ENCODE peak calls at places on chromosomes 2 and 18, in six cellular contexts. W, A, O, L, K and P are unnamed samples.

GRCh38 chr2:27412419-27413152 is 3.2 kb upstream of the PPM1G start:
- DNase-seq in W (no peak), A (no peak), O (no peak), L (no peak), K (no peak), P (no peak)

GRCh38 chr2:75221872-75222271 is 22.6 kb upstream of the TACR1 start:
- DNase-seq in W (no peak), A (no peak), O (peak; percentile 76), L (peak; percentile 44), K (no peak), P (peak; percentile 15)

GRCh38 chr18:48836231-48836805 is 114.4 kb downstream of the SMAD7 start:
- DNase-seq in W (no peak), A (no peak), O (no peak), L (no peak), K (no peak), P (no peak)

GRCh38 chr18:34978533-34978893 is 62.7 kb upstream of the MAPRE2 start:
- DNase-seq in W (no peak), A (no peak), O (no peak), L (no peak), K (no peak), P (no peak)

GRCh38 chr2:15169326-15170038 is 391.7 kb downstream of the NBAS start:
- DNase-seq in W (no peak), A (peak; percentile 90), O (peak; percentile 96), L (peak; percentile 78), K (peak; percentile 35), P (peak; percentile 81)

GRCh38 chr2:136185991-136186771 is 68.2 kb upstream of the CXCR4 start:
- DNase-seq in W (no peak), A (no peak), O (peak; percentile 8), L (no peak), K (no peak), P (no peak)

GRCh38 chr2:19881221-19881620 is 20.6 kb downstream of the TTC32 start:
- DNase-seq in W (no peak), A (no peak), O (no peak), L (no peak), K (peak; percentile 3), P (no peak)

GRCh38 chr2:132752421-132753206 is 82.6 kb upstream of the LYPD1 start:
- DNase-seq in W (no peak), A (no peak), O (no peak), L (no peak), K (no peak), P (no peak)

DNA sequence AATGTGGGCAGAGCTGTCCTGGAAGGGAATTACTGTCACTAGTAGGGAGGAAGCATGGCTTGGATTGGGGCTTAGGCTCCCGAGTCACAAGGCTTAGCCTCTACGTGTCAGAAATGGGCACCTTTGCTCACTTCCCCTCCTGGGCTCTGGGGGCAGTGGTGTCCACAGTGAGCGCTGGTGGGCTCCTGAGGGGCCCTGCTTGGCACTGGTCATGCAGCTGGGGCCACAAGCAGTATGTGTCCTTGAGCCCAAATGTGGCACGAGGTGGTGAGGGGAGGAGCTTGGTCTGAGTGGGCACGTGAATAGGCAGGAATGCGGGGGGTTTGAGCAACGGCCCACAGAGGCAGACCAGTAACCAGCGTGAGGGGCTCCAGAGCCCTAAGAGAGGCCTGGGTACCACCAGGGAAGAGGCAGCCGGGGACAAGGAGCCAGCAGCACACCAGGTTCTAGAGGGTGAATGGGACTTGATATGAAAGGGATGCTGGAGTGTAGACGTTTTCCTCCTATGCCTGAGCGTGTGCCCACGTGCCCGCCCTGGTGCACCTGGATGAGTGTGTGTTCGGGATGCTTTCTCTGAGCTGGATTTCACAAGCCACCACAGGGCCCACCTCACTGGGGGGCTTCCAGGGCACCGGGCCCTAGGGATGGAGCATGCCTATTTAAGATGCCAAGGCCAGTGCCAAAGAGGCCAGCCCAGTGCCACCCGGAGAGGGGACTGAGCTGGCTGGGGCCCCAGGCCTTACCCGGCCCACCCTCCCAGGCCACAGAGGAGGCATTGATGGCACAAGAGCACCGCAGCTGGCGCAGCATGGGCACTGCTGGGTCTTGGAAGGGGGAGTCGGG is 22.8 kb upstream of the PTMA start:
- DNase-seq in W (no peak), A (no peak), O (no peak), L (no peak), K (no peak), P (no peak)
- TF ChIP-seq CTCF in W (no peak), A (peak; percentile 35), O (no peak), L (peak; percentile 25), K (no peak), P (no peak)

GRCh38 chr2:36146765-36147164 is 208.8 kb upstream of the CRIM1 start:
- DNase-seq in W (no peak), A (no peak), O (no peak), L (no peak), K (no peak), P (no peak)

GRCh38 chr2:36147670-36148390 is 207.7 kb upstream of the CRIM1 start:
- DNase-seq in W (no peak), A (no peak), O (no peak), L (no peak), K (no peak), P (no peak)
- H3K4me3 ChIP-seq in W (no peak overlapping the region), A (no peak overlapping the region), O (no peak overlapping the region), L (no peak overlapping the region), K (no peak overlapping the region), P (no peak overlapping the region)

GRCh38 chr18:60668583-60668982 is 296.0 kb upstream of the MC4R start:
- DNase-seq in W (no peak), A (no peak), O (no peak), L (no peak), K (no peak), P (no peak)
- TF ChIP-seq CTCF in W (no peak), A (peak; percentile 4), O (no peak), L (peak; percentile 6), K (no peak), P (no peak)

DNA sequence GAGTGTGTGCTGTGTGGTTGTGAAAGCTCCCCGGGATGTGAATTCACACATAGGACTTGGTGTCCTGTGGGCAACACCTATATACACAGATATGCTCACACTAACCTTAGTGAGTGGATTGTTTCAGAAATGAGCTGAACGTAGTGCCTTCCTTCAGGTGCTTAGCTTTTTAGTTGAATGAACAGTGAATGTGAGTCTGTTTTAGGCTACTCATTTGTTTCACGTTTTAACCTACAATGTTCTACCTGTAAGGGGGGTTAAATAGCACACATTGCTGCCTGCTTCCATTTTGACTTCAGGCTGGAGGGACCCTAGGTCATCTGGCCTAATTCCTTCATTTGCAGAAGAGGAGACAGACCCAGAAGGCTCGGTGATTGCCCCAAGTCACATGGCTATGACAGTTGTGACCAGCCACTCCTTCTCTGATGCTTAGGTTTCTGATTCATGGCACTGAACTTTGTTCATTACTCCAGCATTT is 1.0 kb downstream of the PLEK start:
- DNase-seq in W (no peak), A (no peak), O (no peak), L (no peak), K (no peak), P (no peak)
- H3K4me3 ChIP-seq in W (peak overlapping the region; percentile 40), A (no peak overlapping the region), O (no peak overlapping the region), L (no peak overlapping the region), K (no peak overlapping the region), P (no peak overlapping the region)

DNA sequence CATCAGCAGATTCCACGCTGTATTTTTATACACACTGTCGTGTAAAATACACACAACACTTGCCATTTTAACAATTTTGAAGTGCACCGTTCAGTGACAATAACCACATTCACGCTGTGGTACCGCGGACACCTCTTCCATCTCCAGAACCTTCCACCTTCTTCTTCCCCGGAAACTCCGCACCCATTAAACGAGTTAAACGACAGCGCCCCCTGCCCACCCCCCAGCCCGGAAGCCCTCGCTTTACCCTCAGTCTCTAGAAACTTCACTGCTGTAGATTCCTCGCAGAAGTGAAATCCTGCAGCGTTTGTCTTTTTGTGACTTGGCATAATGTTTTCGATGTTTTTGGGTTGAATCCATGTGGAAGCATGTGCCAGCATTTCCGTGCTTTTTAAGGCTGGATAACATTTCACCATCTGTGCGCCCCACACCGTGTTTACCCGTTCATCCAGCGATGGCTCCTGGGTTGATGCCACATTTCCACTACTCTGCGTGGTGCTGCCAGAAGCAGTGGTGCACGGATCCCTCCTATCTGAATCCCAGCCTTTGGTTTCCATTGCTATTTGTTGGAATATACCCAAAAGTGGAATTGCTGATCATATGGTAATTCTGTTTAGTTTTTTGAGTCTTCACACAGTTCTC is 32.1 kb upstream of the TMEM18 start:
- DNase-seq in W (no peak), A (no peak), O (no peak), L (no peak), K (no peak), P (no peak)
- TF ChIP-seq CTCF in W (no peak), A (no peak), O (no peak), L (no peak), K (no peak), P (no peak)